ENCODE peak calls at places on chromosomes 6 and 20, in four cellular contexts. B is hippocampal formation, L is tibial artery, Z is breast epithelium. U is an unnamed sample.

GRCh38 chr6:168150551-168151444 is 71.8 kb upstream of the FRMD1 start:
- DNase-seq in L (peak), Z (no peak), B (peak), U (no peak)

GRCh38 chr6:167221408-167222201 is 63.8 kb upstream of the GPR31 start:
- DNase-seq in L (no peak), B (no peak), Z (no peak), U (no peak)

GRCh38 chr6:161079566-161080262 is 88.1 kb downstream of the MAP3K4 start:
- DNase-seq in L (no peak), Z (no peak), B (no peak), U (no peak)

GRCh38 chr20:57921701-57922482 is 212.1 kb upstream of the PMEPA1 start:
- DNase-seq in B (no peak), L (no peak), Z (no peak), U (no peak)

GRCh38 chr6:37625591-37626374 is 71.9 kb downstream of the MDGA1 start:
- DNase-seq in B (no peak), L (no peak), Z (no peak), U (no peak)

GRCh38 chr20:58375796-58376195 is 13.2 kb upstream of the VAPB start:
- DNase-seq in Z (no peak), L (no peak), B (no peak), U (no peak)

GRCh38 chr20:2544211-2544610 is 7.8 kb downstream of the TMC2 start:
- DNase-seq in Z (no peak), B (no peak), L (no peak), U (no peak)

GRCh38 chr20:6940052-6940451 is 172.6 kb downstream of the BMP2 start:
- DNase-seq in Z (no peak), L (no peak), B (no peak), U (no peak)

GRCh38 chr6:52522151-52522626 is 54.7 kb downstream of the TRAM2 start:
- DNase-seq in Z (peak), L (peak), B (no peak), U (peak)

GRCh38 chr20:59253779-59254319 is 46.6 kb upstream of the EDN3 start:
- DNase-seq in B (no peak), L (no peak), Z (no peak), U (no peak)

GRCh38 chr6:146312606-146313005 is 231.0 kb upstream of the RAB32 start:
- DNase-seq in B (no peak), L (no peak), Z (no peak), U (no peak)

GRCh38 chr6:78867020-78867369 is 356 bp upstream of the IRAK1BP1 start:
- DNase-seq in L (no peak), B (no peak), Z (no peak), U (no peak)

GRCh38 chr6:32081168-32081624 is 27.9 kb downstream of the TNXB start:
- DNase-seq in Z (no peak), L (peak), B (no peak), U (peak)

U was measured in thoracic aorta.